ENCODE peak calls at places on chromosomes 6 and 20, in six cellular contexts. A is BE2C; O is Right ventricle myocardium superior; B is SHP77 treated with DMSO at 0.1 percent for 48 hours; Z is SW 1271; D is CD4-positive, alpha-beta T cell. J is an unnamed sample.

GRCh38 chr6:45969026-45969425 is 46.6 kb downstream of the CLIC5 start:
- DNase-seq in A (no peak), B (no peak), D (no peak), O (no peak), Z (no peak), J (no peak)

GRCh38 chr20:958936-959815 is 42.9 kb downstream of the RSPO4 start:
- DNase-seq in O (no peak), Z (no peak), B (no peak), A (no peak), D (no peak), J (no peak)

GRCh38 chr6:27892596-27893058 is 19.6 kb downstream of the OR2B2 start:
- DNase-seq in D (no peak), A (no peak), O (no peak), Z (no peak), B (no peak), J (no peak)

GRCh38 chr20:63162206-63162770 is 53.6 kb downstream of the YTHDF1 start:
- DNase-seq in B (no peak), O (peak), Z (no peak), A (no peak), D (no peak), J (no peak)

GRCh38 chr6:98547634-98548033 is 286.7 kb upstream of the POU3F2 start:
- DNase-seq in O (no peak), B (no peak), D (no peak), Z (no peak), A (peak), J (peak)

GRCh38 chr6:34671801-34672656 is 24.5 kb downstream of the ILRUN start:
- DNase-seq in Z (no peak), A (no peak), B (no peak), D (peak), O (no peak), J (no peak)

GRCh38 chr20:19252670-19253120 is 40.3 kb downstream of the SLC24A3 start:
- DNase-seq in D (no peak), A (no peak), B (no peak), Z (no peak), O (peak), J (no peak)

GRCh38 chr6:53628354-53629119 is 37.0 kb downstream of the KLHL31 start:
- DNase-seq in O (no peak), Z (no peak), B (no peak), D (no peak), A (no peak), J (peak)

GRCh38 chr6:105401247-105402089 is 1.4 kb downstream of the PREP start:
- DNase-seq in O (no peak), D (no peak), Z (no peak), B (no peak), A (no peak), J (no peak)

GRCh38 chr20:24422361-24422760 is 47.1 kb upstream of the SYNDIG1 start:
- DNase-seq in Z (no peak), A (no peak), D (no peak), O (no peak), B (no peak), J (no peak)

GRCh38 chr6:166308769-166309589 is 787 bp upstream of the PRR18 start:
- DNase-seq in A (no peak), O (no peak), Z (no peak), B (no peak), D (no peak), J (no peak)

GRCh38 chr20:18988701-18989100 is 175.1 kb downstream of the SCP2D1 start:
- DNase-seq in D (no peak), B (no peak), Z (no peak), O (no peak), A (no peak), J (no peak)

GRCh38 chr20:3847419-3847940 is 846 bp downstream of the MAVS start:
- DNase-seq in B (no peak), D (no peak), O (no peak), Z (no peak), A (no peak), J (peak)